ENCODE peak calls at places on chromosome 14, in six cellular contexts. X, L, V, E, N and O are unnamed samples.

GRCh38 chr14:22379727-22380126 is 209.3 kb downstream of the DAD1 start:
- DNase-seq in V (peak; percentile 27), E (no peak), N (no peak), X (peak; percentile 60), L (no peak), O (no peak)

GRCh38 chr14:75283162-75283883 is 4.7 kb downstream of the FOS start:
- DNase-seq in E (no peak), L (no peak), V (peak; percentile 57), N (no peak), X (peak; percentile 77), O (no peak)

GRCh38 chr14:34462132-34462893 is at the start of gene SPTSSA:
- DNase-seq in L (peak; percentile 81), V (peak; percentile 65), X (peak; percentile 91), N (peak; percentile 96), E (peak; percentile 68), O (peak; percentile 87)

GRCh38 chr14:92704036-92704804 is 44.2 kb downstream of the LGMN start:
- DNase-seq in E (no peak), X (no peak), N (no peak), L (peak; percentile 31), V (no peak), O (no peak)

GRCh38 chr14:53840444-53840843 is 116.2 kb downstream of the BMP4 start:
- DNase-seq in L (no peak), X (no peak), N (peak; percentile 23), V (peak; percentile 93), E (no peak), O (no peak)

GRCh38 chr14:57831981-57832380 is 33.9 kb downstream of the SLC35F4 start:
- DNase-seq in N (no peak), L (no peak), E (no peak), X (peak; percentile 4), V (peak; percentile 83), O (no peak)

GRCh38 chr14:46985529-46986137 is 334.1 kb upstream of the RPL10L start:
- DNase-seq in N (no peak), E (no peak), L (no peak), X (no peak), V (peak; percentile 31), O (no peak)

GRCh38 chr14:99213603-99214002 is 58.4 kb downstream of the BCL11B start:
- DNase-seq in E (no peak), X (no peak), V (no peak), N (no peak), L (no peak), O (no peak)

GRCh38 chr14:65878586-65878985 is 466.1 kb downstream of the FUT8 start:
- DNase-seq in X (no peak), V (no peak), E (no peak), L (no peak), N (no peak), O (no peak)

GRCh38 chr14:105774001-105774400 is 247.6 kb downstream of the TMEM121 start:
- DNase-seq in N (peak; percentile 24), V (no peak), E (no peak), L (no peak), X (no peak), O (no peak)

GRCh38 chr14:100446572-100446971 is 123.4 kb downstream of the SLC25A47 start:
- DNase-seq in V (peak; percentile 29), N (peak; percentile 30), L (no peak), X (no peak), E (no peak), O (no peak)

GRCh38 chr14:76772300-76773187 is 11.3 kb downstream of the VASH1 start:
- DNase-seq in X (peak; percentile 43), E (no peak), N (no peak), V (peak; percentile 7), L (no peak), O (no peak)

GRCh38 chr14:91685600-91685999 is 46.3 kb downstream of the CATSPERB start:
- DNase-seq in L (no peak), V (no peak), N (no peak), E (no peak), X (no peak), O (no peak)

GRCh38 chr14:56799327-56799645 is 11.0 kb downstream of the OTX2 start:
- DNase-seq in X (no peak), L (no peak), V (no peak), E (no peak), N (no peak), O (no peak)

GRCh38 chr14:104887623-104888488 is 22.8 kb downstream of the CEP170B start:
- DNase-seq in N (no peak), L (no peak), X (no peak), E (no peak), V (no peak), O (no peak)

GRCh38 chr14:77270361-77271112 is 469 bp downstream of the NGB start:
- DNase-seq in L (no peak), V (no peak), X (no peak), N (peak; percentile 86), E (no peak), O (no peak)

GRCh38 chr14:73634333-73634833 is 10.4 kb upstream of the DNAL1 start:
- DNase-seq in N (peak; percentile 81), L (no peak), E (no peak), X (peak; percentile 24), V (no peak), O (no peak)

GRCh38 chr14:59244581-59244980 is 56.1 kb downstream of the DAAM1 start:
- DNase-seq in V (peak; percentile 22), X (no peak), E (no peak), N (no peak), L (no peak), O (no peak)

GRCh38 chr14:97077253-97077653 is 280.1 kb downstream of the VRK1 start:
- DNase-seq in L (no peak), N (no peak), V (peak; percentile 76), X (peak; percentile 94), E (no peak), O (no peak)

GRCh38 chr14:58488550-58488949 is 61.0 kb downstream of the KIAA0586 start:
- DNase-seq in V (peak; percentile 66), X (peak; percentile 48), N (no peak), L (no peak), E (no peak), O (no peak)

GRCh38 chr14:56821177-56821576 is 10.9 kb upstream of the OTX2 start:
- DNase-seq in E (peak; percentile 64), V (no peak), N (no peak), X (no peak), L (no peak), O (no peak)

GRCh38 chr14:98946995-98947394 is 325.0 kb downstream of the BCL11B start:
- DNase-seq in N (no peak), V (peak; percentile 28), X (no peak), L (no peak), E (no peak), O (no peak)